ENCODE peak calls at places on chromosomes 4 and X, in five cellular contexts. U is sigmoid colon; X is stimulated activated CD8-positive, alpha-beta memory T cell treated with anti-CD3 and anti-CD28 coated beads, Interleukin-12 subunit alpha, Interleukin-12 subunit beta, amount 100 ng/mL, for 4 hours; Q is pons; M is skeletal muscle cell. N is an unnamed sample.

GRCh38 chr4:52659722-52660261 is 691 bp upstream of the USP46 start:
- DNase-seq in U (peak; percentile 81), X (no peak), Q (peak; percentile 45), M (no peak), N (no peak)

GRCh38 chr4:152161676-152162330 is 374.1 kb downstream of the FBXW7 start:
- DNase-seq in U (no peak), X (no peak), Q (no peak), M (no peak), N (no peak)

GRCh38 chr4:70706516-70706915 is 15.2 kb upstream of the RUFY3 start:
- DNase-seq in U (no peak), X (no peak), Q (no peak), M (no peak), N (no peak)

GRCh38 chr4:9933184-9933583 is 88.1 kb downstream of the SLC2A9 start:
- DNase-seq in U (no peak), X (no peak), Q (no peak), M (no peak), N (no peak)

GRCh38 chr4:188665466-188665865 is 526.2 kb downstream of the TRIML1 start:
- DNase-seq in U (no peak), X (no peak), Q (peak; percentile 71), M (no peak), N (no peak)

GRCh38 chr4:184170996-184171395 is 46.7 kb downstream of the ENPP6 start:
- DNase-seq in U (no peak), X (no peak), Q (no peak), M (peak; percentile 30), N (no peak)

GRCh38 chr4:79081973-79082372 is 142.7 kb upstream of the PAQR3 start:
- DNase-seq in U (no peak), X (no peak), Q (no peak), M (no peak), N (no peak)

GRCh38 chr4:48602763-48603162 is 112.7 kb downstream of the ZAR1 start:
- DNase-seq in U (no peak), X (no peak), Q (no peak), M (no peak), N (no peak)

GRCh38 chr4:176810481-176811249 is 17.9 kb upstream of the VEGFC start:
- DNase-seq in U (no peak), X (no peak), Q (no peak), M (no peak), N (no peak)

GRCh38 chrX:108307408-108308085 is 130.7 kb downstream of the COL4A6 start:
- DNase-seq in U (no peak), X (no peak), Q (no peak), M (no peak), N (no peak)

GRCh38 chrX:74467656-74468055 is 46.4 kb downstream of the SLC16A2 start:
- DNase-seq in U (no peak), X (no peak), Q (no peak), M (no peak), N (no peak)

GRCh38 chrX:15737957-15738685 is at the start of gene CA5B:
- DNase-seq in U (peak; percentile 96), X (peak; percentile 98), Q (peak; percentile 77), M (peak; percentile 23), N (peak; percentile 67)